ENCODE peak calls at places on chromosomes 1 and 21, in four cellular contexts. One of them, this sample, is unnamed.

GRCh38 chr1:232667781-232668101 is 37.8 kb upstream of the SIPA1L2 start:
- DNase-seq in mesendoderm: no peak
- DNase-seq in IMR-90: peak; percentile 25
- DNase-seq in neuronal stem cell: no peak
- DNase-seq in this sample: no peak

GRCh38 chr1:179144621-179145020 is 62.8 kb downstream of the TOR3A start:
- DNase-seq in mesendoderm: no peak
- DNase-seq in IMR-90: peak; percentile 45
- DNase-seq in neuronal stem cell: no peak
- DNase-seq in this sample: no peak

GRCh38 chr1:89735449-89735848 is 85.4 kb upstream of the LRRC8D start:
- DNase-seq in mesendoderm: no peak
- DNase-seq in IMR-90: no peak
- DNase-seq in neuronal stem cell: no peak
- DNase-seq in this sample: no peak

GRCh38 chr1:217561446-217561845 is 69.4 kb downstream of the GPATCH2 start:
- DNase-seq in mesendoderm: no peak
- DNase-seq in IMR-90: no peak
- DNase-seq in neuronal stem cell: no peak
- DNase-seq in this sample: no peak

GRCh38 chr1:70072239-70072751 is 133.1 kb downstream of the LRRC40 start:
- DNase-seq in mesendoderm: no peak
- DNase-seq in IMR-90: peak; percentile 79
- DNase-seq in neuronal stem cell: no peak
- DNase-seq in this sample: no peak

GRCh38 chr1:155454096-155454495 is 108.5 kb downstream of the ASH1L start:
- DNase-seq in mesendoderm: no peak
- DNase-seq in IMR-90: peak; percentile 87
- DNase-seq in neuronal stem cell: no peak
- DNase-seq in this sample: no peak

GRCh38 chr1:93672069-93672468 is 9.6 kb downstream of the BCAR3 start:
- DNase-seq in mesendoderm: no peak
- DNase-seq in IMR-90: peak; percentile 93
- DNase-seq in neuronal stem cell: no peak
- DNase-seq in this sample: no peak

GRCh38 chr1:108881369-108881768 is 4.6 kb downstream of the GPSM2 start:
- DNase-seq in mesendoderm: no peak
- DNase-seq in IMR-90: peak; percentile 36
- DNase-seq in neuronal stem cell: no peak
- DNase-seq in this sample: no peak

GRCh38 chr1:87203890-87204289 is 124.8 kb upstream of the LMO4 start:
- DNase-seq in mesendoderm: no peak
- DNase-seq in IMR-90: peak; percentile 74
- DNase-seq in neuronal stem cell: no peak
- DNase-seq in this sample: no peak

GRCh38 chr1:202189012-202189790 is 4.4 kb upstream of the LGR6 start:
- DNase-seq in mesendoderm: peak; percentile 72
- DNase-seq in IMR-90: peak; percentile 40
- DNase-seq in neuronal stem cell: peak; percentile 69
- DNase-seq in this sample: peak; percentile 89

GRCh38 chr1:38455829-38456563 is 403.6 kb downstream of the RRAGC start:
- DNase-seq in mesendoderm: no peak
- DNase-seq in IMR-90: no peak
- DNase-seq in neuronal stem cell: no peak
- DNase-seq in this sample: no peak

GRCh38 chr1:109765896-109766615 is 2.3 kb upstream of the EPS8L3 start:
- DNase-seq in mesendoderm: no peak
- DNase-seq in IMR-90: no peak
- DNase-seq in neuronal stem cell: no peak
- DNase-seq in this sample: no peak

GRCh38 chr1:72037745-72038343 is 244.5 kb downstream of the NEGR1 start:
- DNase-seq in mesendoderm: peak; percentile 47
- DNase-seq in IMR-90: peak; percentile 49
- DNase-seq in neuronal stem cell: peak; percentile 20
- DNase-seq in this sample: no peak

GRCh38 chr1:30613188-30613587 is 110.2 kb downstream of the MATN1 start:
- DNase-seq in mesendoderm: no peak
- DNase-seq in IMR-90: no peak
- DNase-seq in neuronal stem cell: no peak
- DNase-seq in this sample: no peak

GRCh38 chr21:22352088-22352487 is 1353.9 kb downstream of the NCAM2 start:
- DNase-seq in mesendoderm: no peak
- DNase-seq in IMR-90: no peak
- DNase-seq in neuronal stem cell: no peak
- DNase-seq in this sample: no peak

GRCh38 chr1:29335573-29335972 is 99.3 kb downstream of the PTPRU start:
- DNase-seq in mesendoderm: no peak
- DNase-seq in IMR-90: no peak
- DNase-seq in neuronal stem cell: no peak
- DNase-seq in this sample: no peak

GRCh38 chr1:164673584-164674214 is 114.7 kb downstream of the PBX1 start:
- DNase-seq in mesendoderm: peak; percentile 77
- DNase-seq in IMR-90: no peak
- DNase-seq in neuronal stem cell: no peak
- DNase-seq in this sample: peak; percentile 65

GRCh38 chr1:66521736-66522365 is 12.1 kb upstream of the SGIP1 start:
- DNase-seq in mesendoderm: no peak
- DNase-seq in IMR-90: peak; percentile 95
- DNase-seq in neuronal stem cell: no peak
- DNase-seq in this sample: no peak

GRCh38 chr1:226653311-226653921 is 85.7 kb downstream of the ITPKB start:
- DNase-seq in mesendoderm: no peak
- DNase-seq in IMR-90: no peak
- DNase-seq in neuronal stem cell: no peak
- DNase-seq in this sample: no peak

GRCh38 chr1:28807046-28807445 is 4.9 kb upstream of the OPRD1 start:
- DNase-seq in mesendoderm: no peak
- DNase-seq in IMR-90: no peak
- DNase-seq in neuronal stem cell: no peak
- DNase-seq in this sample: no peak

GRCh38 chr1:218668151-218668550 is 323.0 kb downstream of the TGFB2 start:
- DNase-seq in mesendoderm: no peak
- DNase-seq in IMR-90: no peak
- DNase-seq in neuronal stem cell: no peak
- DNase-seq in this sample: no peak

GRCh38 chr1:42334240-42335049 is 590 bp downstream of the FOXJ3 start:
- DNase-seq in mesendoderm: peak; percentile 85
- DNase-seq in IMR-90: peak; percentile 43
- DNase-seq in neuronal stem cell: peak; percentile 58
- DNase-seq in this sample: peak; percentile 72

GRCh38 chr1:239717097-239718051 is 331.0 kb downstream of the CHRM3 start:
- DNase-seq in mesendoderm: no peak
- DNase-seq in IMR-90: no peak
- DNase-seq in neuronal stem cell: no peak
- DNase-seq in this sample: no peak

GRCh38 chr1:33098371-33098770 is 17.4 kb downstream of the AZIN2 start:
- DNase-seq in mesendoderm: no peak
- DNase-seq in IMR-90: peak; percentile 44
- DNase-seq in neuronal stem cell: no peak
- DNase-seq in this sample: no peak

GRCh38 chr1:16021681-16022080 is at the start of gene CLCNKA:
- DNase-seq in mesendoderm: no peak
- DNase-seq in IMR-90: no peak
- DNase-seq in neuronal stem cell: no peak
- DNase-seq in this sample: no peak

GRCh38 chr1:33586111-33586510 is 113.7 kb downstream of the ZSCAN20 start:
- DNase-seq in mesendoderm: no peak
- DNase-seq in IMR-90: peak; percentile 11
- DNase-seq in neuronal stem cell: no peak
- DNase-seq in this sample: no peak

GRCh38 chr1:181448461-181448860 is 34.9 kb upstream of the CACNA1E start:
- DNase-seq in mesendoderm: peak; percentile 64
- DNase-seq in IMR-90: no peak
- DNase-seq in neuronal stem cell: no peak
- DNase-seq in this sample: no peak

GRCh38 chr1:219544163-219544846 is 68.6 kb downstream of the ZC3H11B start:
- DNase-seq in mesendoderm: no peak
- DNase-seq in IMR-90: no peak
- DNase-seq in neuronal stem cell: no peak
- DNase-seq in this sample: no peak

GRCh38 chr21:44780767-44781459 is 20.7 kb downstream of the UBE2G2 start:
- DNase-seq in mesendoderm: no peak
- DNase-seq in IMR-90: no peak
- DNase-seq in neuronal stem cell: no peak
- DNase-seq in this sample: no peak

GRCh38 chr1:153357076-153357852 is 390 bp upstream of the S100A9 start:
- DNase-seq in mesendoderm: no peak
- DNase-seq in IMR-90: no peak
- DNase-seq in neuronal stem cell: no peak
- DNase-seq in this sample: no peak

GRCh38 chr1:192610114-192610958 is 25.6 kb upstream of the RGS13 start:
- DNase-seq in mesendoderm: no peak
- DNase-seq in IMR-90: peak; percentile 45
- DNase-seq in neuronal stem cell: no peak
- DNase-seq in this sample: no peak
- H3K4me2 ChIP-seq in mesendoderm: no peak overlapping the region
- H3K4me2 ChIP-seq in IMR-90: no peak overlapping the region
- H3K4me2 ChIP-seq in neuronal stem cell: no peak overlapping the region
- H3K4me2 ChIP-seq in this sample: no peak overlapping the region

GRCh38 chr1:21930629-21931170 is 6.4 kb downstream of the HSPG2 start:
- DNase-seq in mesendoderm: no peak
- DNase-seq in IMR-90: no peak
- DNase-seq in neuronal stem cell: no peak
- DNase-seq in this sample: no peak
- H2AK5ac ChIP-seq in mesendoderm: no peak overlapping the region
- H2AK5ac ChIP-seq in IMR-90: peak overlapping the region; percentile 99
- H2AK5ac ChIP-seq in neuronal stem cell: peak overlapping the region; percentile 58
- H2AK5ac ChIP-seq in this sample: no peak overlapping the region

GRCh38 chr1:115976900-115977480 is 677 bp downstream of the SLC22A15 start:
- DNase-seq in mesendoderm: no peak
- DNase-seq in IMR-90: no peak
- DNase-seq in neuronal stem cell: no peak
- DNase-seq in this sample: no peak

GRCh38 chr1:115978292-115978941 is 2.1 kb downstream of the SLC22A15 start:
- DNase-seq in mesendoderm: no peak
- DNase-seq in IMR-90: no peak
- DNase-seq in neuronal stem cell: no peak
- DNase-seq in this sample: no peak

GRCh38 chr1:115975569-115976061 is 698 bp upstream of the SLC22A15 start:
- DNase-seq in mesendoderm: no peak
- DNase-seq in IMR-90: no peak
- DNase-seq in neuronal stem cell: no peak
- DNase-seq in this sample: no peak

GRCh38 chr1:115977481-115978258 is 1.4 kb downstream of the SLC22A15 start:
- DNase-seq in mesendoderm: peak; percentile 31
- DNase-seq in IMR-90: no peak
- DNase-seq in neuronal stem cell: no peak
- DNase-seq in this sample: no peak

DNA sequence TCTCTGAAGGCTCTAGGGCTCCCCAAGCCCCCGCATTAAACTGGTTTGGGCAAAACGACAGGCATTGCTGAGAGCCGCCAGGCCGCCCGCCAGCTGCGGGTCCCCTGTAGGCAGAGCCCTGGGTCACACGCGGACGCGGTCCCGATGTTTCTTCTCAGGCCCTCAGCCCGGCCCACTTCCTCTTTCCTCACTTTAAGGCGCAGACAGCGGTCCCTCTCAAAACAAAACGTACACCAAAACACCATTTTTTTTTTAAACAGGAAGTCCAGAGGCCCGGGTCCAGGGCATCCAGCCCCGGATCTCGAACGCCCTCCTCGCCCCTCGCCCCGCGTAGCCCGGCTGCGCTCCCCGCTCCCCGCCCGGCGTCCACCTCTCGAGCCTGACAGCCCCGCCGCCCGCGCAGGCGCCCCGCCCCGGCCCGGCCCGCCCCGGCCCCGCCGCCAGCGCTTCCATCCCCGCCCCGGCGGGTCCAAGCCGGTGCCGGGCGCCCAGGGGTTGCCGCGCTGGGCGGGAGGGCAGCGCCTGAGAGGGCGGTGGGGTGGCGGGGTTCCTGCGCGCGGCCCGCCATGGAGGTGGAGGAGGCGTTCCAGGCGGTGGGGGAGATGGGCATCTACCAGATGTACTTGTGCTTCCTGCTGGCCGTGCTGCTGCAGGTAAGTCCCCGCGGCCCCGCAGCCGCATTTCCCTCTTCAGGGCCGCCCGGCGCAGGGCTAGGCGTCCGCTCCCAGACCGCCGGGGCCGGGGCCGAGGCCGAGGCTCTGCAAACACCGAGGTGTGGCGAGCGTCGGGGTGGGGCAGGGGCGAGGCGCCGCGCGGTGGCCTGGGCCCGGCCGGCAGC is at the start of gene SLC22A15:
- DNase-seq in mesendoderm: peak; percentile 84
- DNase-seq in IMR-90: no peak
- DNase-seq in neuronal stem cell: peak; percentile 31
- DNase-seq in this sample: peak; percentile 72
- H3K4me2 ChIP-seq in mesendoderm: peak within 1 kb of the TSS; percentile 74
- H3K4me2 ChIP-seq in IMR-90: peak within 1 kb of the TSS; percentile 69
- H3K4me2 ChIP-seq in neuronal stem cell: peak within 1 kb of the TSS; percentile 85
- H3K4me2 ChIP-seq in this sample: peak within 1 kb of the TSS; percentile 82

GRCh38 chr1:59332221-59332620 is 35.3 kb downstream of the FGGY start:
- DNase-seq in mesendoderm: no peak
- DNase-seq in IMR-90: peak; percentile 5
- DNase-seq in neuronal stem cell: no peak
- DNase-seq in this sample: no peak

GRCh38 chr1:59333626-59334277 is 36.9 kb downstream of the FGGY start:
- DNase-seq in mesendoderm: no peak
- DNase-seq in IMR-90: no peak
- DNase-seq in neuronal stem cell: no peak
- DNase-seq in this sample: no peak

GRCh38 chr1:59332983-59333382 is 36.1 kb downstream of the FGGY start:
- DNase-seq in mesendoderm: no peak
- DNase-seq in IMR-90: peak; percentile 75
- DNase-seq in neuronal stem cell: no peak
- DNase-seq in this sample: no peak

GRCh38 chr1:59329412-59330053 is 32.6 kb downstream of the FGGY start:
- DNase-seq in mesendoderm: peak; percentile 41
- DNase-seq in IMR-90: no peak
- DNase-seq in neuronal stem cell: no peak
- DNase-seq in this sample: no peak

DNA sequence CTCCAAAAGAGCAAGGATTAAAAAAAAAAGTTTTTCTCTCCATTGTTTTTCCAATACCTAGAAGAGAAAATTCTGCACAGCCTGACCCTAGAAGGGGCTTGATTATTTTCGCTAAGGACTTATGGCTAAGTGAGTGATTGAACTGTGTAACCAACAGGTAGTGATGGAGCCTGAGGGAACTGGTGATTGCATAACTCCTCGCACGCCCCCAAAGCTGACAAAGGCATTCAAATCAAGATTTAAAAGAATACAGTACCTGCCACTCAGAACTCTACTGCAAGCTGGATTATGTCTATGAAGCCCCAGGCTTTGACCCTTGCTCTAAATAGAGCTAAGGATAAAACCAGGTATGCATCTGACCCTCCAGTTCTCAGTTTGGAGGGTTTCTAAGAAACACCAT is 34.8 kb downstream of the FGGY start:
- DNase-seq in mesendoderm: no peak
- DNase-seq in IMR-90: no peak
- DNase-seq in neuronal stem cell: no peak
- DNase-seq in this sample: no peak
- H2AK5ac ChIP-seq in mesendoderm: no peak overlapping the region
- H2AK5ac ChIP-seq in IMR-90: no peak overlapping the region
- H2AK5ac ChIP-seq in neuronal stem cell: no peak overlapping the region
- H2AK5ac ChIP-seq in this sample: no peak overlapping the region

This sample was measured in H9.